ENCODE peak calls at places on chromosome 11, in six cellular contexts. R, D, Y, S, O and V are unnamed samples.

GRCh38 chr11:8006349-8006977 is 19.3 kb downstream of the EIF3F start:
- DNase-seq in S (no peak), D (peak), R (peak), Y (no peak), O (no peak), V (peak)

GRCh38 chr11:3119141-3119821 is 45.8 kb downstream of the OSBPL5 start:
- DNase-seq in O (no peak), S (no peak), Y (peak), D (no peak), R (no peak), V (no peak)

GRCh38 chr11:103662880-103663279 is 373.6 kb upstream of the DDI1 start:
- DNase-seq in Y (no peak), D (no peak), R (no peak), S (no peak), O (no peak), V (no peak)

GRCh38 chr11:69497221-69497787 is 15.8 kb downstream of the LINC01488 start:
- DNase-seq in R (peak), S (no peak), Y (peak), D (no peak), O (peak), V (no peak)

GRCh38 chr11:9380773-9381172 is 3.7 kb upstream of the IPO7 start:
- DNase-seq in Y (no peak), R (no peak), S (no peak), O (no peak), D (no peak), V (no peak)

GRCh38 chr11:12087075-12087775 is 23.2 kb upstream of the MICAL2 start:
- DNase-seq in Y (no peak), D (no peak), R (peak), O (no peak), S (no peak), V (no peak)

GRCh38 chr11:29656557-29656956 is 360.3 kb downstream of the KCNA4 start:
- DNase-seq in R (no peak), O (no peak), Y (no peak), S (no peak), D (no peak), V (no peak)

GRCh38 chr11:68992743-68993255 is 12.0 kb upstream of the MRGPRD start:
- DNase-seq in R (no peak), D (no peak), Y (no peak), S (no peak), O (peak), V (no peak)

GRCh38 chr11:86874314-86875056 is 74.1 kb downstream of the PRSS23 start:
- DNase-seq in R (peak), O (no peak), D (no peak), Y (no peak), S (no peak), V (no peak)

GRCh38 chr11:134497586-134497985 is 85.5 kb upstream of the B3GAT1 start:
- DNase-seq in D (peak), S (no peak), R (no peak), Y (no peak), O (no peak), V (no peak)

GRCh38 chr11:68843703-68844312 is 2.1 kb upstream of the CPT1A start:
- DNase-seq in R (no peak), S (no peak), D (peak), O (peak), Y (peak), V (no peak)

GRCh38 chr11:73085189-73085875 is 56.8 kb downstream of the FCHSD2 start:
- DNase-seq in R (peak), S (no peak), D (no peak), Y (no peak), O (no peak), V (no peak)

GRCh38 chr11:35859311-35859710 is 84.6 kb upstream of the LDLRAD3 start:
- DNase-seq in Y (no peak), S (no peak), O (no peak), R (no peak), D (no peak), V (no peak)

GRCh38 chr11:16404781-16405180 is 48.4 kb upstream of the SOX6 start:
- DNase-seq in S (no peak), O (no peak), D (no peak), Y (no peak), R (no peak), V (no peak)

GRCh38 chr11:706439-706956 is 467 bp downstream of the EPS8L2 start:
- DNase-seq in O (no peak), D (no peak), S (no peak), R (peak), Y (no peak), V (no peak)

GRCh38 chr11:29564501-29564900 is 452.3 kb downstream of the KCNA4 start:
- DNase-seq in Y (no peak), O (no peak), R (no peak), D (no peak), S (no peak), V (no peak)

GRCh38 chr11:17760102-17761029 is 25.8 kb downstream of the KCNC1 start:
- DNase-seq in D (peak), O (no peak), S (no peak), Y (no peak), R (peak), V (peak)

GRCh38 chr11:118098996-118099837 is 12.5 kb upstream of the SMIM35 start:
- DNase-seq in O (no peak), R (no peak), Y (no peak), S (no peak), D (no peak), V (no peak)

GRCh38 chr11:126393143-126393542 is 37.7 kb downstream of the ST3GAL4 start:
- DNase-seq in S (no peak), R (no peak), O (no peak), D (no peak), Y (no peak), V (no peak)

GRCh38 chr11:103234974-103235373 is 125.7 kb downstream of the DYNC2H1 start:
- DNase-seq in D (no peak), S (no peak), R (peak), Y (no peak), O (no peak), V (no peak)

GRCh38 chr11:61627831-61628753 is 47.2 kb upstream of the SYT7 start:
- DNase-seq in D (peak), R (peak), O (peak), Y (peak), S (peak), V (peak)

GRCh38 chr11:32919338-32919737 is 26.7 kb downstream of the QSER1 start:
- DNase-seq in O (no peak), S (no peak), R (no peak), D (no peak), Y (no peak), V (no peak)

GRCh38 chr11:78334109-78334508 is 83.5 kb downstream of the GAB2 start:
- DNase-seq in R (no peak), Y (no peak), D (no peak), S (no peak), O (no peak), V (no peak)

GRCh38 chr11:34028407-34028804 is 23.1 kb upstream of the CAPRIN1 start:
- DNase-seq in D (no peak), R (no peak), O (no peak), S (peak), Y (no peak), V (no peak)

GRCh38 chr11:8403310-8403709 is 139.6 kb upstream of the LMO1 start:
- DNase-seq in D (no peak), O (no peak), R (peak), Y (no peak), S (no peak), V (no peak)

GRCh38 chr11:48123249-48123875 is 93.2 kb upstream of the OR4B1 start:
- DNase-seq in Y (no peak), S (no peak), O (no peak), R (no peak), D (no peak), V (no peak)

GRCh38 chr11:57402188-57403066 is 12.0 kb upstream of the PRG2 start:
- DNase-seq in Y (no peak), D (no peak), S (no peak), R (peak), O (no peak), V (no peak)

GRCh38 chr11:122853971-122854446 is 15.7 kb downstream of the CRTAM start:
- DNase-seq in R (peak), O (no peak), S (no peak), Y (no peak), D (peak), V (peak)

GRCh38 chr11:103661991-103662390 is 374.4 kb upstream of the DDI1 start:
- DNase-seq in Y (no peak), S (no peak), R (no peak), O (no peak), D (no peak), V (no peak)